ENCODE peak calls at places on chromosome 6, in six cellular contexts. T is activated naive CD8-positive, alpha-beta T cell treated with anti-CD3 and anti-CD28 coated beads, Interleukin-2, amount 50 U/mL, for 24 hours; P is NCI-H187; L is iPS-NIHi11; M is activated CD4-positive, alpha-beta T cell treated with anti-CD3 and anti-CD28 coated beads, Interleukin-2, amount 50 U/mL, for 48 hours; Q is HepG2. E is an unnamed sample.

GRCh38 chr6:109690373-109690739 is 646 bp downstream of the AK9 start:
- DNase-seq in T (peak), P (peak), L (peak), M (peak), Q (peak), E (peak)

GRCh38 chr6:4185419-4185818 is 50.0 kb upstream of the ECI2 start:
- DNase-seq in T (peak), P (no peak), L (no peak), M (peak), Q (no peak), E (no peak)

GRCh38 chr6:170292778-170293164 is 1.9 kb upstream of the DLL1 start:
- DNase-seq in T (no peak), P (no peak), L (no peak), M (no peak), Q (no peak), E (no peak)

GRCh38 chr6:26336355-26337198 is 28.4 kb upstream of the BTN3A2 start:
- DNase-seq in T (no peak), P (no peak), L (no peak), M (no peak), Q (no peak), E (no peak)

GRCh38 chr6:155943635-155944034 is 488.0 kb upstream of the NOX3 start:
- DNase-seq in T (no peak), P (no peak), L (no peak), M (no peak), Q (no peak), E (no peak)

GRCh38 chr6:82396964-82397761 is 33.5 kb downstream of the TPBG start:
- DNase-seq in T (no peak), P (no peak), L (no peak), M (no peak), Q (no peak), E (peak)

GRCh38 chr6:21045135-21045616 is 510.9 kb downstream of the CDKAL1 start:
- DNase-seq in T (no peak), P (no peak), L (no peak), M (no peak), Q (peak), E (no peak)

GRCh38 chr6:28537065-28537464 is 11.4 kb downstream of the GPX5 start:
- DNase-seq in T (no peak), P (no peak), L (peak), M (no peak), Q (no peak), E (no peak)

GRCh38 chr6:109381747-109382575 is at the start of gene CD164:
- DNase-seq in T (peak), P (peak), L (peak), M (peak), Q (peak), E (peak)

GRCh38 chr6:18507561-18507960 is 120.4 kb downstream of the RNF144B start:
- DNase-seq in T (no peak), P (no peak), L (no peak), M (no peak), Q (no peak), E (no peak)

GRCh38 chr6:41335296-41335695 is at the start of gene NCR2:
- DNase-seq in T (no peak), P (no peak), L (no peak), M (no peak), Q (no peak), E (no peak)

GRCh38 chr6:169654590-169655391 is 47.0 kb downstream of the WDR27 start:
- DNase-seq in T (peak), P (no peak), L (peak), M (peak), Q (no peak), E (peak)

GRCh38 chr6:71544028-71544427 is 255.4 kb downstream of the OGFRL1 start:
- DNase-seq in T (no peak), P (no peak), L (no peak), M (no peak), Q (no peak), E (no peak)

GRCh38 chr6:139337830-139338229 is 36.6 kb downstream of the CITED2 start:
- DNase-seq in T (no peak), P (no peak), L (no peak), M (no peak), Q (no peak), E (peak)

GRCh38 chr6:137933696-137934095 is 66.6 kb downstream of the TNFAIP3 start:
- DNase-seq in T (no peak), P (no peak), L (no peak), M (no peak), Q (no peak), E (peak)

GRCh38 chr6:15148356-15149058 is 97.4 kb upstream of the JARID2 start:
- DNase-seq in T (no peak), P (no peak), L (peak), M (no peak), Q (peak), E (peak)

GRCh38 chr6:110703906-110704594 is 111.2 kb downstream of the CDK19 start:
- DNase-seq in T (no peak), P (no peak), L (no peak), M (no peak), Q (peak), E (no peak)

GRCh38 chr6:344816-345340 is 46.7 kb upstream of the IRF4 start:
- DNase-seq in T (no peak), P (no peak), L (no peak), M (no peak), Q (no peak), E (no peak)

GRCh38 chr6:15791401-15792137 is 128.7 kb upstream of the DTNBP1 start:
- DNase-seq in T (no peak), P (no peak), L (no peak), M (no peak), Q (peak), E (no peak)